ENCODE peak calls at places on chromosomes 11 and 22, in ten cellular contexts. One of them, this sample, is unnamed.

GRCh38 chr11:81165164-81165563 is 1568.5 kb downstream of the FAM181B start:
- DNase-seq in kidney: no peak
- DNase-seq in fibroblast of lung: no peak
- DNase-seq in IMR-90: no peak
- DNase-seq in neuronal stem cell: no peak
- DNase-seq in mammary epithelial cell: no peak
- DNase-seq in astrocyte: no peak
- DNase-seq in SK-N-SH: no peak
- DNase-seq in mesenchymal stem cell: no peak
- DNase-seq in H9: no peak
- DNase-seq in this sample: no peak

GRCh38 chr11:119680899-119681370 is 48.1 kb downstream of the NECTIN1 start:
- DNase-seq in mesenchymal stem cell: no peak
- DNase-seq in fibroblast of lung: peak
- DNase-seq in astrocyte: no peak
- DNase-seq in kidney: peak
- DNase-seq in SK-N-SH: no peak
- DNase-seq in H9: no peak
- DNase-seq in mammary epithelial cell: no peak
- DNase-seq in IMR-90: peak
- DNase-seq in neuronal stem cell: no peak
- DNase-seq in this sample: no peak

GRCh38 chr11:100805509-100806199 is 118.6 kb downstream of the ARHGAP42 start:
- DNase-seq in mesenchymal stem cell: no peak
- DNase-seq in neuronal stem cell: no peak
- DNase-seq in IMR-90: peak
- DNase-seq in astrocyte: peak
- DNase-seq in mammary epithelial cell: peak
- DNase-seq in H9: no peak
- DNase-seq in fibroblast of lung: peak
- DNase-seq in SK-N-SH: no peak
- DNase-seq in kidney: no peak
- DNase-seq in this sample: no peak

GRCh38 chr11:1530686-1531256 is 41.3 kb downstream of the DUSP8 start:
- DNase-seq in fibroblast of lung: no peak
- DNase-seq in H9: no peak
- DNase-seq in SK-N-SH: no peak
- DNase-seq in mesenchymal stem cell: no peak
- DNase-seq in mammary epithelial cell: no peak
- DNase-seq in astrocyte: peak
- DNase-seq in IMR-90: no peak
- DNase-seq in kidney: no peak
- DNase-seq in neuronal stem cell: no peak
- DNase-seq in this sample: no peak

GRCh38 chr22:27752771-27753170 is 48.8 kb downstream of the MN1 start:
- DNase-seq in kidney: no peak
- DNase-seq in SK-N-SH: no peak
- DNase-seq in IMR-90: no peak
- DNase-seq in fibroblast of lung: no peak
- DNase-seq in mammary epithelial cell: peak
- DNase-seq in H9: no peak
- DNase-seq in astrocyte: peak
- DNase-seq in neuronal stem cell: no peak
- DNase-seq in mesenchymal stem cell: peak
- DNase-seq in this sample: peak

GRCh38 chr11:100546714-100547113 is 140.4 kb upstream of the ARHGAP42 start:
- DNase-seq in astrocyte: peak
- DNase-seq in H9: no peak
- DNase-seq in fibroblast of lung: peak
- DNase-seq in mammary epithelial cell: peak
- DNase-seq in IMR-90: peak
- DNase-seq in SK-N-SH: no peak
- DNase-seq in mesenchymal stem cell: no peak
- DNase-seq in neuronal stem cell: no peak
- DNase-seq in kidney: no peak
- DNase-seq in this sample: peak

GRCh38 chr11:70476669-70477068 is 78.3 kb downstream of the CTTN start:
- DNase-seq in astrocyte: no peak
- DNase-seq in fibroblast of lung: no peak
- DNase-seq in neuronal stem cell: no peak
- DNase-seq in IMR-90: peak
- DNase-seq in SK-N-SH: no peak
- DNase-seq in kidney: peak
- DNase-seq in mammary epithelial cell: no peak
- DNase-seq in mesenchymal stem cell: no peak
- DNase-seq in H9: no peak
- DNase-seq in this sample: no peak

GRCh38 chr11:115301029-115301428 is 203.2 kb downstream of the CADM1 start:
- DNase-seq in H9: no peak
- DNase-seq in IMR-90: peak
- DNase-seq in mammary epithelial cell: peak
- DNase-seq in SK-N-SH: no peak
- DNase-seq in mesenchymal stem cell: no peak
- DNase-seq in fibroblast of lung: no peak
- DNase-seq in kidney: no peak
- DNase-seq in neuronal stem cell: no peak
- DNase-seq in astrocyte: peak
- DNase-seq in this sample: no peak

GRCh38 chr11:119635776-119636175 is 93.2 kb downstream of the NECTIN1 start:
- DNase-seq in kidney: no peak
- DNase-seq in neuronal stem cell: no peak
- DNase-seq in mammary epithelial cell: no peak
- DNase-seq in astrocyte: no peak
- DNase-seq in IMR-90: no peak
- DNase-seq in fibroblast of lung: no peak
- DNase-seq in SK-N-SH: no peak
- DNase-seq in H9: no peak
- DNase-seq in mesenchymal stem cell: no peak
- DNase-seq in this sample: no peak

GRCh38 chr22:46262449-46263207 is 515 bp downstream of the PKDREJ start:
- DNase-seq in neuronal stem cell: no peak
- DNase-seq in mesenchymal stem cell: peak
- DNase-seq in SK-N-SH: no peak
- DNase-seq in H9: peak
- DNase-seq in fibroblast of lung: peak
- DNase-seq in kidney: peak
- DNase-seq in mammary epithelial cell: no peak
- DNase-seq in IMR-90: peak
- DNase-seq in astrocyte: peak
- DNase-seq in this sample: peak

GRCh38 chr11:73998846-73999575 is 9.9 kb downstream of the UCP3 start:
- DNase-seq in fibroblast of lung: no peak
- DNase-seq in IMR-90: no peak
- DNase-seq in neuronal stem cell: no peak
- DNase-seq in SK-N-SH: no peak
- DNase-seq in H9: no peak
- DNase-seq in kidney: no peak
- DNase-seq in mesenchymal stem cell: no peak
- DNase-seq in mammary epithelial cell: no peak
- DNase-seq in astrocyte: no peak
- DNase-seq in this sample: no peak

GRCh38 chr11:8867035-8867434 is 44.0 kb upstream of the AKIP1 start:
- DNase-seq in astrocyte: peak
- DNase-seq in IMR-90: peak
- DNase-seq in H9: no peak
- DNase-seq in kidney: no peak
- DNase-seq in fibroblast of lung: no peak
- DNase-seq in SK-N-SH: no peak
- DNase-seq in mesenchymal stem cell: peak
- DNase-seq in mammary epithelial cell: peak
- DNase-seq in neuronal stem cell: no peak
- DNase-seq in this sample: no peak

GRCh38 chr11:58829736-58830135 is 14.8 kb downstream of the GLYATL2 start:
- DNase-seq in SK-N-SH: no peak
- DNase-seq in astrocyte: peak
- DNase-seq in neuronal stem cell: no peak
- DNase-seq in fibroblast of lung: peak
- DNase-seq in H9: no peak
- DNase-seq in mesenchymal stem cell: no peak
- DNase-seq in IMR-90: peak
- DNase-seq in mammary epithelial cell: peak
- DNase-seq in kidney: no peak
- DNase-seq in this sample: no peak

GRCh38 chr11:57432714-57433163 is 5.8 kb upstream of the SLC43A3 start:
- DNase-seq in fibroblast of lung: peak
- DNase-seq in neuronal stem cell: no peak
- DNase-seq in IMR-90: peak
- DNase-seq in SK-N-SH: no peak
- DNase-seq in H9: no peak
- DNase-seq in mammary epithelial cell: peak
- DNase-seq in kidney: no peak
- DNase-seq in mesenchymal stem cell: peak
- DNase-seq in astrocyte: peak
- DNase-seq in this sample: no peak

DNA sequence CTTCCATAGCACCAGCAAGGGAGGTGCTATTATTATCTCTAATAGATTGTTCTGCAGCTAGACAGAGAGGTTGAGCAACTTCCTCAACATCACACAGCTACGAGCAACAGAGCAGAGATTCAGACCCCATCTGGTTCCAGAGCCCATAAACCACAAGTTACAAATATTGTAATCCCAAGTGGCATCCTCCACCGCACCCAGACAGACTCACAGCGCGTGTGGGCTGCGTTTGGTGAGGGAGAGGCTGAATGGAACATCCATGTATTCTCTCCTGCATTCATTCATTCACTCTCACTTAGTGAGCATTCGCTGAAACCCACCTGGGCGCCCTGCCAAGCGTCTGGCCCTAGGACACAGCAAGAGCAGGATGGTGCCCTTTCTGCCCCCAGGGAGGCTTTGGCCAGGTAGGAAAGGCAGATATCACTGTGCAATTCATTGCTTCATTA is 33.5 kb downstream of the LIF start:
- DNase-seq in fibroblast of lung: peak
- DNase-seq in mammary epithelial cell: no peak
- DNase-seq in SK-N-SH: peak
- DNase-seq in astrocyte: no peak
- DNase-seq in neuronal stem cell: no peak
- DNase-seq in kidney: no peak
- DNase-seq in mesenchymal stem cell: peak
- DNase-seq in H9: no peak
- DNase-seq in IMR-90: no peak
- DNase-seq in this sample: no peak
- H3K9ac ChIP-seq in fibroblast of lung: peak
- H3K9ac ChIP-seq in mammary epithelial cell: peak
- H3K9ac ChIP-seq in SK-N-SH: no peak
- H3K9ac ChIP-seq in astrocyte: peak
- H3K9ac ChIP-seq in neuronal stem cell: no peak
- H3K9ac ChIP-seq in kidney: no peak
- H3K9ac ChIP-seq in mesenchymal stem cell: peak
- H3K9ac ChIP-seq in H9: no peak
- H3K9ac ChIP-seq in IMR-90: peak
- H3K9ac ChIP-seq in this sample: no peak

GRCh38 chr11:87967459-87967858 is 207.8 kb downstream of the RAB38 start:
- DNase-seq in SK-N-SH: no peak
- DNase-seq in mammary epithelial cell: no peak
- DNase-seq in neuronal stem cell: peak
- DNase-seq in IMR-90: no peak
- DNase-seq in kidney: no peak
- DNase-seq in mesenchymal stem cell: no peak
- DNase-seq in H9: no peak
- DNase-seq in fibroblast of lung: no peak
- DNase-seq in astrocyte: no peak
- DNase-seq in this sample: no peak
- H3K27ac ChIP-seq in SK-N-SH: no peak
- H3K27ac ChIP-seq in mammary epithelial cell: no peak
- H3K27ac ChIP-seq in neuronal stem cell: peak
- H3K27ac ChIP-seq in IMR-90: no peak
- H3K27ac ChIP-seq in kidney: no peak
- H3K27ac ChIP-seq in mesenchymal stem cell: no peak
- H3K27ac ChIP-seq in H9: no peak
- H3K27ac ChIP-seq in fibroblast of lung: no peak
- H3K27ac ChIP-seq in astrocyte: no peak
- H3K27ac ChIP-seq in this sample: no peak

GRCh38 chr22:43153916-43154315 is 2.6 kb downstream of the TSPO start:
- DNase-seq in H9: no peak
- DNase-seq in astrocyte: no peak
- DNase-seq in SK-N-SH: no peak
- DNase-seq in mesenchymal stem cell: peak
- DNase-seq in mammary epithelial cell: no peak
- DNase-seq in IMR-90: no peak
- DNase-seq in neuronal stem cell: no peak
- DNase-seq in kidney: no peak
- DNase-seq in fibroblast of lung: no peak
- DNase-seq in this sample: no peak

GRCh38 chr22:43152355-43153071 is 1.2 kb downstream of the TSPO start:
- DNase-seq in mesenchymal stem cell: peak
- DNase-seq in IMR-90: peak
- DNase-seq in neuronal stem cell: no peak
- DNase-seq in kidney: peak
- DNase-seq in SK-N-SH: peak
- DNase-seq in mammary epithelial cell: peak
- DNase-seq in astrocyte: peak
- DNase-seq in H9: no peak
- DNase-seq in fibroblast of lung: peak
- DNase-seq in this sample: peak

GRCh38 chr22:43150731-43151206 is 590 bp upstream of the TSPO start:
- DNase-seq in mammary epithelial cell: no peak
- DNase-seq in fibroblast of lung: no peak
- DNase-seq in astrocyte: no peak
- DNase-seq in IMR-90: no peak
- DNase-seq in neuronal stem cell: no peak
- DNase-seq in H9: peak
- DNase-seq in mesenchymal stem cell: no peak
- DNase-seq in kidney: peak
- DNase-seq in SK-N-SH: no peak
- DNase-seq in this sample: no peak

GRCh38 chr22:43151251-43152000 is at the start of gene TSPO:
- DNase-seq in mesenchymal stem cell: peak
- DNase-seq in kidney: peak
- DNase-seq in H9: peak
- DNase-seq in astrocyte: no peak
- DNase-seq in mammary epithelial cell: peak
- DNase-seq in SK-N-SH: peak
- DNase-seq in neuronal stem cell: peak
- DNase-seq in fibroblast of lung: peak
- DNase-seq in IMR-90: peak
- DNase-seq in this sample: peak

GRCh38 chr22:43152001-43152354 is 619 bp downstream of the TSPO start:
- DNase-seq in neuronal stem cell: no peak
- DNase-seq in IMR-90: no peak
- DNase-seq in mammary epithelial cell: peak
- DNase-seq in H9: no peak
- DNase-seq in kidney: no peak
- DNase-seq in astrocyte: no peak
- DNase-seq in fibroblast of lung: no peak
- DNase-seq in SK-N-SH: no peak
- DNase-seq in mesenchymal stem cell: no peak
- DNase-seq in this sample: no peak
- H3K9ac ChIP-seq in neuronal stem cell: peak
- H3K9ac ChIP-seq in IMR-90: peak
- H3K9ac ChIP-seq in mammary epithelial cell: peak
- H3K9ac ChIP-seq in H9: no peak
- H3K9ac ChIP-seq in kidney: peak
- H3K9ac ChIP-seq in astrocyte: peak
- H3K9ac ChIP-seq in fibroblast of lung: peak
- H3K9ac ChIP-seq in SK-N-SH: peak
- H3K9ac ChIP-seq in mesenchymal stem cell: peak
- H3K9ac ChIP-seq in this sample: peak

DNA sequence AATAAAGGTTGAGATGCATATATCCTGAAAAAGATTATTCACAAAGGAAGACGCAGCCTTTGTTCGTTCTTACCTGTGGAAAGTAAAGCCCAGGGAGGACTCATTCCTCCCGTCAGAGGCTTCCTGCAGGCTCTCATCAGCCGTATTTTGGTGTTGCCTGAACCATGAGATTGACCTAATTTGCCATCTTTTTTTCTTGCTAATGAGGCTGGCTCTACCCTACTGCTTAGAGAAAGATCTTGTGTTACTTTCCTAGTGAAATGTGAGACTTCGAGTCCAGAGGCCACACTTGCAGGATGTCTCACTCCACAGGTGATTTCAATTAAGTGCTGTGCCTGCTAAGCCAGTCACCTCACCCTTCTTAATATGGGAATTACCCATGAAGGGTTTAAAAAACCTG is 269.9 kb downstream of the NTM start:
- DNase-seq in neuronal stem cell: no peak
- DNase-seq in IMR-90: no peak
- DNase-seq in mammary epithelial cell: no peak
- DNase-seq in H9: no peak
- DNase-seq in SK-N-SH: no peak
- DNase-seq in fibroblast of lung: no peak
- DNase-seq in astrocyte: no peak
- DNase-seq in mesenchymal stem cell: no peak
- DNase-seq in kidney: no peak
- DNase-seq in this sample: no peak
- H3K27ac ChIP-seq in neuronal stem cell: no peak
- H3K27ac ChIP-seq in IMR-90: no peak
- H3K27ac ChIP-seq in mammary epithelial cell: no peak
- H3K27ac ChIP-seq in H9: no peak
- H3K27ac ChIP-seq in SK-N-SH: no peak
- H3K27ac ChIP-seq in fibroblast of lung: no peak
- H3K27ac ChIP-seq in astrocyte: no peak
- H3K27ac ChIP-seq in mesenchymal stem cell: no peak
- H3K27ac ChIP-seq in kidney: no peak
- H3K27ac ChIP-seq in this sample: no peak

This sample was measured in colonic mucosa.